ENCODE peak calls at places on chromosomes 7 and 10, in eight cellular contexts. C is endothelial cell; S is CD8-positive, alpha-beta T cell; X is mammary epithelial cell; F is HEK293T; G is effector memory CD4-positive, alpha-beta T cell; R is upper lobe of left lung; U is stimulated activated CD8-positive, alpha-beta memory T cell treated with anti-CD3 and anti-CD28 coated beads, Interleukin-7, amount 100 ng/mL, for 4 hours. J is an unnamed sample.
A peak's percentile ranks its signal among the peaks of the same experiment; 100 is the strongest.

GRCh38 chr10:15877836-15878576 is 17.7 kb upstream of the MINDY3 start:
- DNase-seq in C (no peak), S (no peak), X (no peak), F (no peak), G (no peak), R (no peak), U (no peak), J (no peak)

GRCh38 chr7:116340201-116340847 is 130.0 kb downstream of the TES start:
- DNase-seq in C (no peak), S (no peak), X (no peak), F (no peak), G (no peak), R (no peak), U (no peak), J (no peak)

GRCh38 chr10:71218833-71219120 is 6.4 kb downstream of the UNC5B start:
- DNase-seq in C (no peak), S (no peak), X (no peak), F (no peak), G (no peak), R (no peak), U (no peak), J (no peak)

GRCh38 chr7:12839508-12840153 is 152.2 kb downstream of the ARL4A start:
- DNase-seq in C (no peak), S (no peak), X (no peak), F (peak; percentile 18), G (no peak), R (no peak), U (no peak), J (no peak)

GRCh38 chr10:75959209-75959608 is 527.8 kb downstream of the LRMDA start:
- DNase-seq in C (no peak), S (no peak), X (peak; percentile 47), F (no peak), G (no peak), R (no peak), U (no peak), J (no peak)

GRCh38 chr7:77409005-77409738 is 7.0 kb downstream of the GSAP start:
- DNase-seq in C (no peak), S (no peak), X (peak; percentile 74), F (no peak), G (no peak), R (no peak), U (no peak), J (no peak)

GRCh38 chr10:96440257-96441125 is 73.2 kb downstream of the TLL2 start:
- DNase-seq in C (no peak), S (no peak), X (no peak), F (no peak), G (no peak), R (no peak), U (no peak), J (no peak)

GRCh38 chr10:5619366-5620211 is 46.8 kb downstream of the ASB13 start:
- DNase-seq in C (no peak), S (no peak), X (no peak), F (no peak), G (no peak), R (no peak), U (no peak), J (no peak)

J was measured in HuH-7.5.